ENCODE peak calls at places on chromosomes 12 and 14, in five cellular contexts. Y is breast epithelium, T is Peyer's patch, E is ovary, P is IMR-90. N is an unnamed sample.
A peak's percentile ranks its signal among the peaks of the same experiment; 100 is the strongest.

GRCh38 chr12:52873832-52874572 is 25.2 kb upstream of the KRT78 start:
- DNase-seq in T (peak; percentile 34), Y (peak; percentile 94), P (peak; percentile 89), E (peak; percentile 90), N (peak; percentile 91)

GRCh38 chr12:124863409-124864325 is at the start of gene SCARB1:
- DNase-seq in E (peak; percentile 85), T (peak; percentile 85), P (peak; percentile 64), Y (peak; percentile 65), N (peak; percentile 97)

GRCh38 chr12:120849765-120850164 is 54.4 kb downstream of the SPPL3 start:
- DNase-seq in P (peak; percentile 83), Y (no peak), E (no peak), T (no peak), N (no peak)

GRCh38 chr12:42483534-42483857 is 106.0 kb downstream of the PRICKLE1 start:
- DNase-seq in Y (no peak), T (peak; percentile 41), P (peak; percentile 39), E (peak; percentile 67), N (peak; percentile 31)

GRCh38 chr14:75258079-75258802 is 20.4 kb upstream of the FOS start:
- DNase-seq in Y (no peak), T (no peak), E (peak; percentile 84), P (peak; percentile 59), N (no peak)

GRCh38 chr14:90658541-90658967 is 157.7 kb downstream of the TTC7B start:
- DNase-seq in P (peak; percentile 85), E (no peak), T (no peak), Y (no peak), N (peak; percentile 79)

GRCh38 chr14:65211341-65211987 is 109.1 kb upstream of the MAX start:
- DNase-seq in T (no peak), Y (no peak), P (peak; percentile 85), E (no peak), N (peak; percentile 65)

GRCh38 chr14:69439516-69440270 is 41.2 kb downstream of the SLC39A9 start:
- DNase-seq in Y (no peak), E (no peak), P (no peak), T (no peak), N (peak; percentile 75)

GRCh38 chr12:16076553-16076952 is 165.4 kb downstream of the DERA start:
- DNase-seq in T (no peak), P (peak; percentile 2), E (no peak), Y (no peak), N (peak; percentile 64)

GRCh38 chr12:122984612-122985358 is 4.3 kb downstream of the ARL6IP4 start:
- DNase-seq in Y (no peak), P (no peak), E (peak; percentile 63), T (no peak), N (no peak)
- TF ChIP-seq POLR2A in Y (no peak), P (no peak), E (no peak), T (no peak), N (no peak)

GRCh38 chr12:39616666-39617065 is 2.9 kb downstream of the ABCD2 start:
- DNase-seq in E (no peak), Y (no peak), T (no peak), P (no peak), N (no peak)

GRCh38 chr12:39618701-39619100 is 902 bp downstream of the ABCD2 start:
- DNase-seq in P (no peak), T (no peak), E (no peak), Y (no peak), N (no peak)

GRCh38 chr12:39616251-39616650 is 3.4 kb downstream of the ABCD2 start:
- DNase-seq in T (no peak), Y (no peak), P (no peak), E (no peak), N (no peak)

GRCh38 chr12:39619316-39619659 is 315 bp downstream of the ABCD2 start:
- DNase-seq in P (no peak), E (no peak), T (peak; percentile 52), Y (no peak), N (no peak)

DNA sequence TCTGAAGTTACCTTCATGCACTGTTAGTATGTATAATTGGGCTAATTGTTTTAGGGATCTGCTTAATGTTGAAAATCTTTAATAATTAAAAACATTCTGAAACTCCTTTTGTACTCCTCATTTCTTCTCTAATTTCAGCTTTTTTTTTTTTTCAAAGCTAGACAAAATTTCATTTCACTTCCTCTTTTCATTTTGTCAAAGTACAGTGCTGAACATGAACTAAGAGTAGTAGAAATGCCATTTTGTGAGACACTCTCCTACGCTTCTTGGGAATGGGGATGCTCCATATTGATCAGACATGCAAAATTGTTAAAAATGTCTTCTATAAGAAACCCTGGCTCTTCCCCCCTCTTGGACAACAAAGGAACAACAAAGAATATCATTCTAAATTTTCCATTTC is 1.7 kb downstream of the ABCD2 start:
- DNase-seq in Y (no peak), T (no peak), E (no peak), P (no peak), N (no peak)
- TF ChIP-seq POLR2A in Y (no peak), T (no peak), E (no peak), P (no peak), N (no peak)

GRCh38 chr12:115351513-115352077 is 667.6 kb upstream of the TBX3 start:
- DNase-seq in E (no peak), Y (no peak), P (peak; percentile 41), T (no peak), N (no peak)

GRCh38 chr12:115355301-115355700 is 671.3 kb upstream of the TBX3 start:
- DNase-seq in Y (no peak), P (peak; percentile 45), E (no peak), T (no peak), N (no peak)

GRCh38 chr12:115354476-115354890 is 670.5 kb upstream of the TBX3 start:
- DNase-seq in E (no peak), P (peak; percentile 16), Y (no peak), T (no peak), N (no peak)

GRCh38 chr12:115353467-115353866 is 669.5 kb upstream of the TBX3 start:
- DNase-seq in E (no peak), Y (no peak), P (no peak), T (no peak), N (no peak)

GRCh38 chr12:115354007-115354452 is 670.1 kb upstream of the TBX3 start:
- DNase-seq in T (no peak), Y (peak; percentile 45), E (peak; percentile 82), P (peak; percentile 98), N (peak; percentile 28)
- TF ChIP-seq POLR2A in T (no peak), Y (no peak), E (no peak), P (peak; percentile 85), N (no peak)

GRCh38 chr14:77067632-77068514 is 30.2 kb upstream of the CIPC start:
- DNase-seq in T (peak; percentile 48), E (peak; percentile 73), Y (peak; percentile 71), P (peak; percentile 57), N (peak; percentile 57)
- TF ChIP-seq POLR2A in T (no peak), E (no peak), Y (no peak), P (no peak), N (no peak)

GRCh38 chr12:9064815-9065606 is 50.7 kb downstream of the A2M start:
- DNase-seq in P (no peak), Y (peak; percentile 94), T (peak; percentile 34), E (peak; percentile 81), N (no peak)
- TF ChIP-seq POLR2A in P (no peak), Y (peak; percentile 85), T (peak; percentile 85), E (peak; percentile 89), N (no peak)

GRCh38 chr12:95003213-95003920 is at the start of gene NDUFA12:
- DNase-seq in E (peak; percentile 92), Y (peak; percentile 90), T (peak; percentile 94), P (peak; percentile 96), N (peak; percentile 98)
- TF ChIP-seq POLR2A in E (peak; percentile 52), Y (no peak), T (peak; percentile 60), P (peak; percentile 81), N (peak; percentile 96)

DNA sequence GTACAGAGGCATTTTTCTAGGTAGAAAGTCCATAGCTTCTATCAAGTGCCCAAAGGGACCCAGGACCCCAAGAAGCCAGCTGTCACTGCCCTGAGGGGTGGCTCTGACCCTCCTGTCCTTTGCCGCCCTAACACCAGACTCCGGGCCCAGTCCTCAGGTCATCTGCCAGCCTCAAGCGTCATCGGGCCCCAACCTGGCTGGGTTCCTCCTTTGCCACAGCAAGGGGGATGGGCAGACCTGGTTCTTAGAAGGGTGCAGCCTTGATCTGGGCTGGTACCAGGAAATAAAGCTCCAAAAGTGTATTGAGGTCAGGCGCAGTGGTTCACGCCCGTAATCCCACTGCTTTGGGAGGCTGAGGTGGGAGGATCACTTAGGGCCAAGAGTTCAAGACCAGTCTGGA is 27.1 kb upstream of the FAM222A start:
- DNase-seq in E (no peak), Y (no peak), P (no peak), T (no peak), N (no peak)
- TF ChIP-seq POLR2A in E (no peak), Y (no peak), P (no peak), T (no peak), N (no peak)

GRCh38 chr14:26872510-26872909 is 274.7 kb upstream of the NOVA1 start:
- DNase-seq in P (no peak), Y (no peak), E (peak; percentile 52), T (no peak), N (no peak)
- TF ChIP-seq POLR2A in P (no peak), Y (no peak), E (no peak), T (no peak), N (no peak)

N was measured in NB4.